ENCODE peak calls at places on chromosome 2, in six cellular contexts. W, R, T, F, Q and H are unnamed samples.
A peak's percentile ranks its signal among the peaks of the same experiment; 100 is the strongest.

GRCh38 chr2:157895531-157895930 is 19.4 kb upstream of the ACVR1 start:
- DNase-seq in W (peak; percentile 74), R (no peak), T (no peak), F (no peak), Q (no peak), H (no peak)

GRCh38 chr2:176151199-176152099 is at the start of gene HOXD4:
- DNase-seq in W (no peak), R (no peak), T (no peak), F (no peak), Q (no peak), H (peak; percentile 70)

GRCh38 chr2:149098722-149099121 is 60.2 kb downstream of the LYPD6B start:
- DNase-seq in W (no peak), R (no peak), T (no peak), F (no peak), Q (no peak), H (no peak)

GRCh38 chr2:25362564-25363145 is 20.9 kb upstream of the DNMT3A start:
- DNase-seq in W (no peak), R (no peak), T (peak; percentile 41), F (no peak), Q (no peak), H (no peak)

GRCh38 chr2:169479257-169480078 is at the start of gene BBS5:
- DNase-seq in W (peak; percentile 87), R (peak; percentile 36), T (peak; percentile 78), F (peak; percentile 71), Q (no peak), H (peak; percentile 93)

GRCh38 chr2:235567842-235568241 is 74.0 kb downstream of the AGAP1 start:
- DNase-seq in W (no peak), R (no peak), T (no peak), F (no peak), Q (no peak), H (no peak)

GRCh38 chr2:65527451-65528240 is 95.2 kb upstream of the SPRED2 start:
- DNase-seq in W (no peak), R (no peak), T (no peak), F (no peak), Q (no peak), H (no peak)

GRCh38 chr2:229335349-229335748 is 64.3 kb upstream of the PID1 start:
- DNase-seq in W (no peak), R (no peak), T (no peak), F (no peak), Q (no peak), H (no peak)

GRCh38 chr2:172311921-172312345 is 115.5 kb upstream of the ITGA6 start:
- DNase-seq in W (no peak), R (no peak), T (peak; percentile 26), F (no peak), Q (no peak), H (no peak)

GRCh38 chr2:239312741-239313246 is 88.0 kb downstream of the HDAC4 start:
- DNase-seq in W (no peak), R (no peak), T (peak; percentile 50), F (no peak), Q (no peak), H (peak; percentile 88)

GRCh38 chr2:128381001-128381938 is 62.6 kb upstream of the HS6ST1 start:
- DNase-seq in W (no peak), R (no peak), T (peak; percentile 17), F (no peak), Q (no peak), H (peak; percentile 86)

GRCh38 chr2:119230630-119231185 is 7.1 kb downstream of the STEAP3 start:
- DNase-seq in W (peak; percentile 63), R (no peak), T (no peak), F (no peak), Q (no peak), H (no peak)

GRCh38 chr2:31937741-31938140 is 73.1 kb downstream of the MEMO1 start:
- DNase-seq in W (peak; percentile 69), R (no peak), T (no peak), F (no peak), Q (no peak), H (no peak)

GRCh38 chr2:133817680-133818566 is 249.7 kb upstream of the NCKAP5 start:
- DNase-seq in W (peak; percentile 99), R (peak; percentile 85), T (no peak), F (peak; percentile 37), Q (peak; percentile 78), H (no peak)

GRCh38 chr2:47402555-47402804 is 476 bp upstream of the MSH2 start:
- DNase-seq in W (peak; percentile 45), R (no peak), T (no peak), F (peak; percentile 18), Q (no peak), H (no peak)

GRCh38 chr2:34096552-34097171 is 497.6 kb upstream of the FAM98A start:
- DNase-seq in W (peak; percentile 56), R (peak; percentile 32), T (peak; percentile 20), F (peak; percentile 19), Q (no peak), H (peak; percentile 26)

GRCh38 chr2:196257086-196257485 is 85.7 kb upstream of the STK17B start:
- DNase-seq in W (no peak), R (no peak), T (no peak), F (no peak), Q (no peak), H (no peak)

GRCh38 chr2:196262606-196263005 is 91.2 kb upstream of the STK17B start:
- DNase-seq in W (no peak), R (no peak), T (no peak), F (no peak), Q (no peak), H (no peak)

GRCh38 chr2:196258407-196258806 is 87.0 kb upstream of the STK17B start:
- DNase-seq in W (no peak), R (no peak), T (no peak), F (no peak), Q (no peak), H (no peak)

GRCh38 chr2:196260546-196260945 is 89.2 kb upstream of the STK17B start:
- DNase-seq in W (no peak), R (no peak), T (no peak), F (no peak), Q (no peak), H (no peak)

DNA sequence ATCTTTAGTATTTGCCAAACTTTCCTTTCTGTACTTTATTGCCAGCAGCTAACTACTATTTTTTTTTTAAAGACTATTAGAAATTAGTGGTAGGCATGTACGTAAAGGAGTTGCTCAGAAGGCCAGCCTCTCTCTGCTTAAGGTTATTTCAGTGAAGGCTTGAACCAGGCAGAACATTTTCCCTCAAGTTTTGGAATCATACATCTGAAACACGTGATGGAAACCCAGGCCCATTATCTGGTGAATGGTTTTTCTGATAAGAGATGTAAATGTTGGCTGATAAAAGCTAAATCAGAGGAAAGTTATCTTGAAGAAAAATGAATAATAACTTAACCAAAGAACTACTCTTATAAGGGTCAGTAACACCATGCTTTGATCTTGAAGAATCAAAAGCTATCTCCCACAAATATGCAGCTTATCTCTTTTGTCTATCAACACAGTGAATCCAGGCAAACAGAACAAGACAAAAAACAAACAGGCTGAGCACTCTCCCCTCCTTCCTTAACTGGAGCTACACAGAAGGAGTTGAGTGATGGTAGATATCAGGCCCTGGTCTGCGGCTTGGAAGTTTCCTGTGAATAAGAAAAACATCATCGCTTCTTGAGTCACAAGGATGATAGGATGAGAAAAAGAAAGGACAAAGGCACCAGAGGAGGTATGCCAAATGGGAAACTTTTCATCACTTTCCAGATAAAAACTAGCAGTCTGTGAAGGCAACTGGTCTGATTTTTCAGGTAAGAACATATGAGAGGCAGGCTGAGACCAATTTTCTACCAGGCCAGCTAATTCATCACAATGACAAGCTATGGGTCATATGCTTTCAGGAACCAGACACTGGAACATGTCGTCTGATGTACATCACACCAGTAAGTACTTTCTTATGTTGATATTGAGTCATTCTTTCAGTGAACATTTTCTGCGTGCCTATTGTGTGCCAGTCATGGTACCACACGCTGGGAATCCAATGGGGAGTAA is 88.4 kb upstream of the STK17B start:
- DNase-seq in W (peak; percentile 94), R (no peak), T (no peak), F (no peak), Q (no peak), H (no peak)
- TF ChIP-seq CTCF in W (no peak), R (no peak), T (no peak), F (no peak), Q (no peak), H (no peak)

DNA sequence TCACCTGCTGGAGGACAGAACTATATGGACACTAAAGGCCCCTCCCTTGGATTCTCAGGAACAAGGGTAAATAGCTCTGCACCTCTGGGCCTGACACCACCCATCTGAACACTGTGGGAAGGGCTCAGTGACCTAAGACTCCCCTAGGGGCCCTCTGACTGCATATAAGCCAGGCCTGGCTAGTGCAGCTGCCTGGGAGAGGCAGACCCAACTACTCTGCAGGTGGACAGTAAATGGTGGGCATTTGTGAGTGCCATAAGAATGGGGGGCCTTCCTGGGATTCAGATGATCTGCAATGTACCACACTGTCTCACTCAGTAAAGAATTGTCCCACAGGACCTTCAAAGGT is 11.2 kb upstream of the WIPF1 start:
- DNase-seq in W (no peak), R (no peak), T (no peak), F (no peak), Q (peak; percentile 14), H (no peak)
- TF ChIP-seq POLR2A in W (no peak), R (no peak), T (no peak), F (no peak), Q (no peak), H (no peak)

GRCh38 chr2:3542107-3542506 is 16.0 kb downstream of the RNASEH1 start:
- DNase-seq in W (no peak), R (no peak), T (no peak), F (no peak), Q (no peak), H (no peak)

GRCh38 chr2:3535794-3536681 is 16.7 kb upstream of the ADI1 start:
- DNase-seq in W (peak; percentile 94), R (peak; percentile 26), T (peak; percentile 80), F (no peak), Q (no peak), H (peak; percentile 47)

GRCh38 chr2:3536682-3537632 is 17.6 kb upstream of the ADI1 start:
- DNase-seq in W (peak; percentile 56), R (peak; percentile 26), T (peak; percentile 72), F (peak; percentile 81), Q (no peak), H (no peak)

GRCh38 chr2:3543023-3543683 is 15.0 kb downstream of the RNASEH1 start:
- DNase-seq in W (no peak), R (no peak), T (no peak), F (no peak), Q (no peak), H (no peak)

GRCh38 chr2:3539836-3540235 is 18.3 kb downstream of the RNASEH1 start:
- DNase-seq in W (no peak), R (no peak), T (no peak), F (no peak), Q (no peak), H (no peak)
- TF ChIP-seq CTCF in W (no peak), R (no peak), T (no peak), F (no peak), Q (no peak), H (no peak)

GRCh38 chr2:100905132-100905805 is 85.3 kb downstream of the NPAS2 start:
- DNase-seq in W (no peak), R (no peak), T (no peak), F (no peak), Q (no peak), H (no peak)

GRCh38 chr2:100900156-100900795 is 80.3 kb downstream of the NPAS2 start:
- DNase-seq in W (peak; percentile 24), R (no peak), T (no peak), F (no peak), Q (no peak), H (no peak)

GRCh38 chr2:100903534-100904258 is 83.8 kb downstream of the NPAS2 start:
- DNase-seq in W (peak; percentile 34), R (no peak), T (no peak), F (peak; percentile 55), Q (no peak), H (no peak)

GRCh38 chr2:100906131-100906530 is 86.2 kb downstream of the NPAS2 start:
- DNase-seq in W (no peak), R (no peak), T (no peak), F (no peak), Q (no peak), H (no peak)

GRCh38 chr2:100902833-100903405 is 83.0 kb downstream of the NPAS2 start:
- DNase-seq in W (peak; percentile 97), R (peak; percentile 85), T (no peak), F (peak; percentile 94), Q (no peak), H (no peak)
- TF ChIP-seq POLR2A in W (no peak), R (no peak), T (no peak), F (no peak), Q (no peak), H (no peak)